ENCODE peak calls at places on chromosome X, in seven cellular contexts. One of them, this sample, is unnamed.

GRCh38 chrX:149962859-149963757 is 24.8 kb upstream of the EOLA2 start:
- DNase-seq in activated T-helper 1 cell treated with Interleukin-2 at 50 U/mL for 16 hours: no peak
- DNase-seq in AG08395: peak
- DNase-seq in nephron progenitor cell: peak
- DNase-seq in fibroblast of lung: peak
- DNase-seq in left ventricle myocardium inferior: no peak
- DNase-seq in T-helper 2 cell: no peak
- DNase-seq in this sample: peak

GRCh38 chrX:48864210-48864609 is 28.8 kb upstream of the PCSK1N start:
- DNase-seq in activated T-helper 1 cell treated with Interleukin-2 at 50 U/mL for 16 hours: no peak
- DNase-seq in nephron progenitor cell: no peak
- DNase-seq in AG08395: peak
- DNase-seq in left ventricle myocardium inferior: no peak
- DNase-seq in fibroblast of lung: peak
- DNase-seq in T-helper 2 cell: no peak
- DNase-seq in this sample: peak

GRCh38 chrX:80841259-80841658 is 31.6 kb upstream of the BRWD3 start:
- DNase-seq in left ventricle myocardium inferior: no peak
- DNase-seq in T-helper 2 cell: no peak
- DNase-seq in AG08395: no peak
- DNase-seq in nephron progenitor cell: no peak
- DNase-seq in activated T-helper 1 cell treated with Interleukin-2 at 50 U/mL for 16 hours: no peak
- DNase-seq in fibroblast of lung: no peak
- DNase-seq in this sample: no peak

GRCh38 chrX:622104-622503 is 8.5 kb upstream of the SHOX start:
- DNase-seq in left ventricle myocardium inferior: no peak
- DNase-seq in AG08395: no peak
- DNase-seq in nephron progenitor cell: no peak
- DNase-seq in T-helper 2 cell: no peak
- DNase-seq in activated T-helper 1 cell treated with Interleukin-2 at 50 U/mL for 16 hours: no peak
- DNase-seq in fibroblast of lung: no peak
- DNase-seq in this sample: no peak

GRCh38 chrX:69025802-69026301 is 139.4 kb downstream of the PJA1 start:
- DNase-seq in left ventricle myocardium inferior: no peak
- DNase-seq in AG08395: no peak
- DNase-seq in T-helper 2 cell: no peak
- DNase-seq in activated T-helper 1 cell treated with Interleukin-2 at 50 U/mL for 16 hours: no peak
- DNase-seq in nephron progenitor cell: no peak
- DNase-seq in fibroblast of lung: peak
- DNase-seq in this sample: peak

GRCh38 chrX:2828404-2829065 is at the start of gene GYG2:
- DNase-seq in AG08395: no peak
- DNase-seq in fibroblast of lung: peak
- DNase-seq in nephron progenitor cell: peak
- DNase-seq in activated T-helper 1 cell treated with Interleukin-2 at 50 U/mL for 16 hours: no peak
- DNase-seq in left ventricle myocardium inferior: no peak
- DNase-seq in T-helper 2 cell: no peak
- DNase-seq in this sample: no peak

GRCh38 chrX:119094819-119095218 is 22.0 kb downstream of the CT47C1 start:
- DNase-seq in AG08395: no peak
- DNase-seq in left ventricle myocardium inferior: no peak
- DNase-seq in nephron progenitor cell: no peak
- DNase-seq in fibroblast of lung: no peak
- DNase-seq in activated T-helper 1 cell treated with Interleukin-2 at 50 U/mL for 16 hours: no peak
- DNase-seq in T-helper 2 cell: no peak
- DNase-seq in this sample: no peak

GRCh38 chrX:50088645-50089044 is 112.2 kb downstream of the AKAP4 start:
- DNase-seq in fibroblast of lung: no peak
- DNase-seq in activated T-helper 1 cell treated with Interleukin-2 at 50 U/mL for 16 hours: no peak
- DNase-seq in left ventricle myocardium inferior: no peak
- DNase-seq in nephron progenitor cell: no peak
- DNase-seq in T-helper 2 cell: no peak
- DNase-seq in AG08395: no peak
- DNase-seq in this sample: no peak

GRCh38 chrX:10050481-10050880 is 83.3 kb downstream of the CLDN34 start:
- DNase-seq in T-helper 2 cell: no peak
- DNase-seq in fibroblast of lung: peak
- DNase-seq in nephron progenitor cell: no peak
- DNase-seq in activated T-helper 1 cell treated with Interleukin-2 at 50 U/mL for 16 hours: no peak
- DNase-seq in AG08395: no peak
- DNase-seq in left ventricle myocardium inferior: peak
- DNase-seq in this sample: no peak

GRCh38 chrX:22538581-22538980 is 265.9 kb downstream of the CBLL2 start:
- DNase-seq in fibroblast of lung: peak
- DNase-seq in nephron progenitor cell: no peak
- DNase-seq in left ventricle myocardium inferior: no peak
- DNase-seq in activated T-helper 1 cell treated with Interleukin-2 at 50 U/mL for 16 hours: no peak
- DNase-seq in AG08395: no peak
- DNase-seq in T-helper 2 cell: no peak
- DNase-seq in this sample: peak

GRCh38 chrX:47172549-47172948 is 21.1 kb upstream of the UBA1 start:
- DNase-seq in activated T-helper 1 cell treated with Interleukin-2 at 50 U/mL for 16 hours: no peak
- DNase-seq in fibroblast of lung: no peak
- DNase-seq in AG08395: no peak
- DNase-seq in T-helper 2 cell: no peak
- DNase-seq in left ventricle myocardium inferior: no peak
- DNase-seq in nephron progenitor cell: no peak
- DNase-seq in this sample: no peak

GRCh38 chrX:16743604-16744325 is 24.4 kb downstream of the SYAP1 start:
- DNase-seq in left ventricle myocardium inferior: no peak
- DNase-seq in T-helper 2 cell: no peak
- DNase-seq in AG08395: peak
- DNase-seq in activated T-helper 1 cell treated with Interleukin-2 at 50 U/mL for 16 hours: no peak
- DNase-seq in fibroblast of lung: peak
- DNase-seq in nephron progenitor cell: no peak
- DNase-seq in this sample: peak

GRCh38 chrX:136861877-136862276 is 18.6 kb downstream of the RBMX start:
- DNase-seq in AG08395: no peak
- DNase-seq in left ventricle myocardium inferior: no peak
- DNase-seq in T-helper 2 cell: no peak
- DNase-seq in fibroblast of lung: no peak
- DNase-seq in nephron progenitor cell: no peak
- DNase-seq in activated T-helper 1 cell treated with Interleukin-2 at 50 U/mL for 16 hours: no peak
- DNase-seq in this sample: no peak

GRCh38 chrX:110286126-110286525 is 31.8 kb downstream of the AMMECR1 start:
- DNase-seq in nephron progenitor cell: no peak
- DNase-seq in activated T-helper 1 cell treated with Interleukin-2 at 50 U/mL for 16 hours: no peak
- DNase-seq in fibroblast of lung: peak
- DNase-seq in AG08395: peak
- DNase-seq in left ventricle myocardium inferior: no peak
- DNase-seq in T-helper 2 cell: no peak
- DNase-seq in this sample: peak

GRCh38 chrX:154417157-154417556 is 5.8 kb downstream of the TAFAZZIN start:
- DNase-seq in fibroblast of lung: no peak
- DNase-seq in AG08395: no peak
- DNase-seq in left ventricle myocardium inferior: no peak
- DNase-seq in nephron progenitor cell: no peak
- DNase-seq in activated T-helper 1 cell treated with Interleukin-2 at 50 U/mL for 16 hours: no peak
- DNase-seq in T-helper 2 cell: no peak
- DNase-seq in this sample: no peak

GRCh38 chrX:49177873-49178480 is 6.3 kb downstream of the PLP2 start:
- DNase-seq in fibroblast of lung: no peak
- DNase-seq in activated T-helper 1 cell treated with Interleukin-2 at 50 U/mL for 16 hours: no peak
- DNase-seq in AG08395: no peak
- DNase-seq in nephron progenitor cell: no peak
- DNase-seq in T-helper 2 cell: no peak
- DNase-seq in left ventricle myocardium inferior: no peak
- DNase-seq in this sample: no peak

GRCh38 chrX:56757327-56757726 is 28.3 kb downstream of the NBDY start:
- DNase-seq in activated T-helper 1 cell treated with Interleukin-2 at 50 U/mL for 16 hours: no peak
- DNase-seq in left ventricle myocardium inferior: no peak
- DNase-seq in T-helper 2 cell: no peak
- DNase-seq in AG08395: no peak
- DNase-seq in nephron progenitor cell: no peak
- DNase-seq in fibroblast of lung: no peak
- DNase-seq in this sample: no peak

GRCh38 chrX:65750674-65751469 is 83.4 kb downstream of the MSN start:
- DNase-seq in fibroblast of lung: no peak
- DNase-seq in T-helper 2 cell: no peak
- DNase-seq in nephron progenitor cell: no peak
- DNase-seq in AG08395: no peak
- DNase-seq in activated T-helper 1 cell treated with Interleukin-2 at 50 U/mL for 16 hours: no peak
- DNase-seq in left ventricle myocardium inferior: no peak
- DNase-seq in this sample: no peak

GRCh38 chrX:119618439-119618838 is 12.2 kb upstream of the NKRF start:
- DNase-seq in left ventricle myocardium inferior: peak
- DNase-seq in fibroblast of lung: no peak
- DNase-seq in T-helper 2 cell: no peak
- DNase-seq in AG08395: no peak
- DNase-seq in activated T-helper 1 cell treated with Interleukin-2 at 50 U/mL for 16 hours: no peak
- DNase-seq in nephron progenitor cell: no peak
- DNase-seq in this sample: no peak

GRCh38 chrX:149631293-149632165 is at the start of gene TMEM185A:
- DNase-seq in T-helper 2 cell: peak
- DNase-seq in AG08395: peak
- DNase-seq in fibroblast of lung: peak
- DNase-seq in activated T-helper 1 cell treated with Interleukin-2 at 50 U/mL for 16 hours: peak
- DNase-seq in nephron progenitor cell: peak
- DNase-seq in left ventricle myocardium inferior: peak
- DNase-seq in this sample: no peak

GRCh38 chrX:103919336-103919682 is 43.1 kb upstream of the TMSB15B start:
- DNase-seq in AG08395: peak
- DNase-seq in activated T-helper 1 cell treated with Interleukin-2 at 50 U/mL for 16 hours: no peak
- DNase-seq in nephron progenitor cell: no peak
- DNase-seq in fibroblast of lung: peak
- DNase-seq in left ventricle myocardium inferior: no peak
- DNase-seq in T-helper 2 cell: no peak
- DNase-seq in this sample: peak

GRCh38 chrX:111123125-111123524 is 27.1 kb downstream of the PAK3 start:
- DNase-seq in nephron progenitor cell: no peak
- DNase-seq in AG08395: no peak
- DNase-seq in fibroblast of lung: no peak
- DNase-seq in T-helper 2 cell: no peak
- DNase-seq in activated T-helper 1 cell treated with Interleukin-2 at 50 U/mL for 16 hours: no peak
- DNase-seq in left ventricle myocardium inferior: no peak
- DNase-seq in this sample: no peak

GRCh38 chrX:107429090-107429489 is 20.4 kb upstream of the FRMPD3 start:
- DNase-seq in T-helper 2 cell: no peak
- DNase-seq in left ventricle myocardium inferior: no peak
- DNase-seq in AG08395: no peak
- DNase-seq in activated T-helper 1 cell treated with Interleukin-2 at 50 U/mL for 16 hours: no peak
- DNase-seq in fibroblast of lung: no peak
- DNase-seq in nephron progenitor cell: peak
- DNase-seq in this sample: peak

GRCh38 chrX:20742106-20742505 is 475.4 kb upstream of the RPS6KA3 start:
- DNase-seq in fibroblast of lung: peak
- DNase-seq in nephron progenitor cell: no peak
- DNase-seq in AG08395: peak
- DNase-seq in activated T-helper 1 cell treated with Interleukin-2 at 50 U/mL for 16 hours: no peak
- DNase-seq in left ventricle myocardium inferior: no peak
- DNase-seq in T-helper 2 cell: no peak
- DNase-seq in this sample: peak

GRCh38 chrX:133414399-133415275 is 652 bp downstream of the GPC4 start:
- DNase-seq in T-helper 2 cell: no peak
- DNase-seq in nephron progenitor cell: peak
- DNase-seq in activated T-helper 1 cell treated with Interleukin-2 at 50 U/mL for 16 hours: no peak
- DNase-seq in fibroblast of lung: peak
- DNase-seq in AG08395: no peak
- DNase-seq in left ventricle myocardium inferior: no peak
- DNase-seq in this sample: no peak

GRCh38 chrX:150664290-150664689 is 28.9 kb upstream of the MTMR1 start:
- DNase-seq in T-helper 2 cell: no peak
- DNase-seq in nephron progenitor cell: no peak
- DNase-seq in AG08395: no peak
- DNase-seq in activated T-helper 1 cell treated with Interleukin-2 at 50 U/mL for 16 hours: no peak
- DNase-seq in left ventricle myocardium inferior: peak
- DNase-seq in fibroblast of lung: no peak
- DNase-seq in this sample: peak

GRCh38 chrX:144006811-144007210 is 122.9 kb downstream of the UBE2NL start:
- DNase-seq in T-helper 2 cell: no peak
- DNase-seq in left ventricle myocardium inferior: no peak
- DNase-seq in activated T-helper 1 cell treated with Interleukin-2 at 50 U/mL for 16 hours: no peak
- DNase-seq in nephron progenitor cell: no peak
- DNase-seq in AG08395: peak
- DNase-seq in fibroblast of lung: peak
- DNase-seq in this sample: peak

This sample was measured in renal cortical epithelial cell.